ENCODE peak calls at places on chromosome 4, in seven cellular contexts. One of them, this sample, is unnamed.
A peak's percentile ranks its signal among the peaks of the same experiment; 100 is the strongest.

GRCh38 chr4:8844976-8845690 is 26.5 kb downstream of the HMX1 start:
- DNase-seq in D341Med: peak; percentile 10
- DNase-seq in ureter: peak; percentile 26
- DNase-seq in stimulated activated CD8-positive, alpha-beta memory T cell treated with anti-CD3 and anti-CD28 coated beads, Interleukin-15, amount 100 ng/mL, for 4 hours: no peak
- DNase-seq in EH: no peak
- DNase-seq in activated T-helper 9 cell treated with anti-CD3 and anti-CD28 coated beads, Interleukin-2, amount 50 U/mL, for 16 hours: no peak
- DNase-seq in activated naive CD4-positive, alpha-beta T cell treated with Interleukin-2 at 50 U/mL for 16 hours: no peak
- DNase-seq in this sample: no peak

GRCh38 chr4:108320066-108320465 is 151.3 kb upstream of the LEF1 start:
- DNase-seq in stimulated activated CD8-positive, alpha-beta memory T cell treated with anti-CD3 and anti-CD28 coated beads, Interleukin-15, amount 100 ng/mL, for 4 hours: no peak
- DNase-seq in ureter: no peak
- DNase-seq in EH: no peak
- DNase-seq in activated T-helper 9 cell treated with anti-CD3 and anti-CD28 coated beads, Interleukin-2, amount 50 U/mL, for 16 hours: no peak
- DNase-seq in D341Med: no peak
- DNase-seq in activated naive CD4-positive, alpha-beta T cell treated with Interleukin-2 at 50 U/mL for 16 hours: no peak
- DNase-seq in this sample: no peak

GRCh38 chr4:183139058-183139740 is 40.1 kb downstream of the WWC2 start:
- DNase-seq in ureter: no peak
- DNase-seq in D341Med: no peak
- DNase-seq in EH: no peak
- DNase-seq in activated T-helper 9 cell treated with anti-CD3 and anti-CD28 coated beads, Interleukin-2, amount 50 U/mL, for 16 hours: no peak
- DNase-seq in stimulated activated CD8-positive, alpha-beta memory T cell treated with anti-CD3 and anti-CD28 coated beads, Interleukin-15, amount 100 ng/mL, for 4 hours: no peak
- DNase-seq in activated naive CD4-positive, alpha-beta T cell treated with Interleukin-2 at 50 U/mL for 16 hours: no peak
- DNase-seq in this sample: no peak

GRCh38 chr4:67558493-67558892 is at the start of gene STAP1:
- DNase-seq in D341Med: no peak
- DNase-seq in activated T-helper 9 cell treated with anti-CD3 and anti-CD28 coated beads, Interleukin-2, amount 50 U/mL, for 16 hours: no peak
- DNase-seq in activated naive CD4-positive, alpha-beta T cell treated with Interleukin-2 at 50 U/mL for 16 hours: no peak
- DNase-seq in stimulated activated CD8-positive, alpha-beta memory T cell treated with anti-CD3 and anti-CD28 coated beads, Interleukin-15, amount 100 ng/mL, for 4 hours: no peak
- DNase-seq in EH: no peak
- DNase-seq in ureter: no peak
- DNase-seq in this sample: no peak

GRCh38 chr4:3786196-3786869 is 20.1 kb downstream of the ADRA2C start:
- DNase-seq in EH: peak; percentile 11
- DNase-seq in ureter: no peak
- DNase-seq in D341Med: no peak
- DNase-seq in stimulated activated CD8-positive, alpha-beta memory T cell treated with anti-CD3 and anti-CD28 coated beads, Interleukin-15, amount 100 ng/mL, for 4 hours: no peak
- DNase-seq in activated T-helper 9 cell treated with anti-CD3 and anti-CD28 coated beads, Interleukin-2, amount 50 U/mL, for 16 hours: no peak
- DNase-seq in activated naive CD4-positive, alpha-beta T cell treated with Interleukin-2 at 50 U/mL for 16 hours: no peak
- DNase-seq in this sample: no peak

GRCh38 chr4:145044341-145044740 is 53.7 kb downstream of the ANAPC10 start:
- DNase-seq in EH: peak; percentile 35
- DNase-seq in activated naive CD4-positive, alpha-beta T cell treated with Interleukin-2 at 50 U/mL for 16 hours: no peak
- DNase-seq in activated T-helper 9 cell treated with anti-CD3 and anti-CD28 coated beads, Interleukin-2, amount 50 U/mL, for 16 hours: no peak
- DNase-seq in stimulated activated CD8-positive, alpha-beta memory T cell treated with anti-CD3 and anti-CD28 coated beads, Interleukin-15, amount 100 ng/mL, for 4 hours: no peak
- DNase-seq in ureter: no peak
- DNase-seq in D341Med: no peak
- DNase-seq in this sample: no peak

GRCh38 chr4:124203613-124204284 is 508.8 kb downstream of the ANKRD50 start:
- DNase-seq in stimulated activated CD8-positive, alpha-beta memory T cell treated with anti-CD3 and anti-CD28 coated beads, Interleukin-15, amount 100 ng/mL, for 4 hours: no peak
- DNase-seq in D341Med: no peak
- DNase-seq in ureter: no peak
- DNase-seq in EH: peak; percentile 86
- DNase-seq in activated naive CD4-positive, alpha-beta T cell treated with Interleukin-2 at 50 U/mL for 16 hours: no peak
- DNase-seq in activated T-helper 9 cell treated with anti-CD3 and anti-CD28 coated beads, Interleukin-2, amount 50 U/mL, for 16 hours: no peak
- DNase-seq in this sample: no peak

GRCh38 chr4:8548731-8549351 is 31.4 kb upstream of the GPR78 start:
- DNase-seq in D341Med: peak; percentile 26
- DNase-seq in stimulated activated CD8-positive, alpha-beta memory T cell treated with anti-CD3 and anti-CD28 coated beads, Interleukin-15, amount 100 ng/mL, for 4 hours: no peak
- DNase-seq in activated naive CD4-positive, alpha-beta T cell treated with Interleukin-2 at 50 U/mL for 16 hours: no peak
- DNase-seq in EH: no peak
- DNase-seq in activated T-helper 9 cell treated with anti-CD3 and anti-CD28 coated beads, Interleukin-2, amount 50 U/mL, for 16 hours: no peak
- DNase-seq in ureter: no peak
- DNase-seq in this sample: no peak

GRCh38 chr4:74014332-74014731 is 15.9 kb upstream of the CXCL5 start:
- DNase-seq in stimulated activated CD8-positive, alpha-beta memory T cell treated with anti-CD3 and anti-CD28 coated beads, Interleukin-15, amount 100 ng/mL, for 4 hours: no peak
- DNase-seq in EH: peak; percentile 14
- DNase-seq in D341Med: no peak
- DNase-seq in ureter: no peak
- DNase-seq in activated naive CD4-positive, alpha-beta T cell treated with Interleukin-2 at 50 U/mL for 16 hours: no peak
- DNase-seq in activated T-helper 9 cell treated with anti-CD3 and anti-CD28 coated beads, Interleukin-2, amount 50 U/mL, for 16 hours: no peak
- DNase-seq in this sample: no peak

GRCh38 chr4:67871867-67872266 is 11.9 kb downstream of the TMPRSS11D start:
- DNase-seq in activated naive CD4-positive, alpha-beta T cell treated with Interleukin-2 at 50 U/mL for 16 hours: no peak
- DNase-seq in D341Med: peak; percentile 41
- DNase-seq in EH: peak; percentile 62
- DNase-seq in stimulated activated CD8-positive, alpha-beta memory T cell treated with anti-CD3 and anti-CD28 coated beads, Interleukin-15, amount 100 ng/mL, for 4 hours: no peak
- DNase-seq in ureter: no peak
- DNase-seq in activated T-helper 9 cell treated with anti-CD3 and anti-CD28 coated beads, Interleukin-2, amount 50 U/mL, for 16 hours: no peak
- DNase-seq in this sample: no peak

GRCh38 chr4:186723207-186724047 is at the start of gene FAT1:
- DNase-seq in ureter: peak; percentile 74
- DNase-seq in D341Med: peak; percentile 91
- DNase-seq in EH: peak; percentile 67
- DNase-seq in activated naive CD4-positive, alpha-beta T cell treated with Interleukin-2 at 50 U/mL for 16 hours: no peak
- DNase-seq in activated T-helper 9 cell treated with anti-CD3 and anti-CD28 coated beads, Interleukin-2, amount 50 U/mL, for 16 hours: no peak
- DNase-seq in stimulated activated CD8-positive, alpha-beta memory T cell treated with anti-CD3 and anti-CD28 coated beads, Interleukin-15, amount 100 ng/mL, for 4 hours: no peak
- DNase-seq in this sample: no peak

GRCh38 chr4:161466321-161466720 is 697.5 kb downstream of the FSTL5 start:
- DNase-seq in ureter: no peak
- DNase-seq in activated T-helper 9 cell treated with anti-CD3 and anti-CD28 coated beads, Interleukin-2, amount 50 U/mL, for 16 hours: no peak
- DNase-seq in EH: no peak
- DNase-seq in D341Med: peak; percentile 71
- DNase-seq in stimulated activated CD8-positive, alpha-beta memory T cell treated with anti-CD3 and anti-CD28 coated beads, Interleukin-15, amount 100 ng/mL, for 4 hours: no peak
- DNase-seq in activated naive CD4-positive, alpha-beta T cell treated with Interleukin-2 at 50 U/mL for 16 hours: no peak
- DNase-seq in this sample: no peak

GRCh38 chr4:22625301-22625700 is 67.4 kb upstream of the GBA3 start:
- DNase-seq in EH: peak; percentile 16
- DNase-seq in activated T-helper 9 cell treated with anti-CD3 and anti-CD28 coated beads, Interleukin-2, amount 50 U/mL, for 16 hours: no peak
- DNase-seq in D341Med: no peak
- DNase-seq in stimulated activated CD8-positive, alpha-beta memory T cell treated with anti-CD3 and anti-CD28 coated beads, Interleukin-15, amount 100 ng/mL, for 4 hours: no peak
- DNase-seq in activated naive CD4-positive, alpha-beta T cell treated with Interleukin-2 at 50 U/mL for 16 hours: no peak
- DNase-seq in ureter: no peak
- DNase-seq in this sample: no peak